ENCODE peak calls at places on chromosome 20, in four cellular contexts. X is cardiac muscle cell, I is HCT116, H is astrocyte. Z is an unnamed sample. For H3K36me3, the result is how much of the 10 kb centered on the place peaks cover.

GRCh38 chr20:49697071-49697470 is 16.6 kb downstream of the B4GALT5 start:
- DNase-seq in H (no peak), X (no peak), I (no peak), Z (no peak)

GRCh38 chr20:50198716-50199115 is 8.1 kb downstream of the CEBPB start:
- DNase-seq in H (no peak), I (no peak), X (no peak), Z (no peak)

GRCh38 chr20:2981646-2982045 is 61.8 kb upstream of the GNRH2 start:
- DNase-seq in H (no peak), I (no peak), X (no peak), Z (no peak)

GRCh38 chr20:48737463-48738093 is 90.2 kb downstream of the PREX1 start:
- DNase-seq in H (no peak), I (no peak), X (no peak), Z (no peak)

GRCh38 chr20:61803903-61804804 is 261.5 kb downstream of the TAF4 start:
- DNase-seq in H (peak), X (no peak), I (no peak), Z (peak)

GRCh38 chr20:45359406-45360148 is 3.4 kb upstream of the SYS1 start:
- DNase-seq in I (no peak), H (peak), X (no peak), Z (no peak)

GRCh38 chr20:61297491-61297890 is 45.4 kb downstream of the CDH4 start:
- DNase-seq in I (no peak), X (no peak), H (no peak), Z (no peak)

GRCh38 chr20:11411765-11412164 is 505.9 kb upstream of the BTBD3 start:
- DNase-seq in H (no peak), I (no peak), X (no peak), Z (no peak)

GRCh38 chr20:50138479-50139393 is 14.8 kb downstream of the PEDS1 start:
- DNase-seq in X (no peak), I (no peak), H (no peak), Z (no peak)

GRCh38 chr20:61042501-61043385 is 209.3 kb upstream of the CDH4 start:
- DNase-seq in I (no peak), X (peak), H (no peak), Z (no peak)

GRCh38 chr20:17872434-17872833 is 96.2 kb downstream of the SNX5 start:
- DNase-seq in H (no peak), I (no peak), X (no peak), Z (no peak)

GRCh38 chr20:25017257-25017803 is 24.8 kb upstream of the APMAP start:
- DNase-seq in X (no peak), H (no peak), I (no peak), Z (no peak)

GRCh38 chr20:11296951-11297350 is 620.7 kb upstream of the BTBD3 start:
- DNase-seq in I (no peak), X (no peak), H (no peak), Z (no peak)

GRCh38 chr20:12610871-12611270 is 397.9 kb upstream of the SPTLC3 start:
- DNase-seq in X (no peak), H (no peak), I (no peak), Z (no peak)

DNA sequence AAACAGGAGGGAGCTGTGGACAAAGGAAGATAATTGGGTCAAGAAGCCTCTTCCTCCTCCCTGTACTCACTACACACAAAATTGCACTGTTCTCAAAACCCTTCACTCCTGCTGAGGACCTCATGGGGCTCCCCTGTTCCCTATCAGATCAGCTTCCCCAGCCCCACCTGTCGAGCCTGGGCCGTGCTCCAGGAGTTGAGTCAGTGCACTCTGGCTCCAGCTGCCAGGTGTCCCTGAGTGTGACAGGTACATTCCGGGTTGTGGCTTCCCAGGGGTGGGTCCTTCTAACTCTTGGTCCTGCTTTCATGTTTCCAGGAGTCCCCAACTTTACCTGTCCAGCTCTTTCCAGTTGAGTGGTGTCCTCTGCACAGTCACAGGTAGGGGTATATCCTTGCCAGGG is 8.4 kb downstream of the RAB5IF start:
- DNase-seq in H (no peak), I (no peak), X (no peak), Z (no peak)
- H3K36me3 ChIP-seq in H (under half), I (under half), X (under half), Z (under half)

GRCh38 chr20:38885357-38885756 is 40.9 kb upstream of the FAM83D start:
- DNase-seq in I (no peak), X (no peak), H (no peak), Z (no peak)
- H3K36me3 ChIP-seq in I (under half), X (under half), H (under half), Z (under half)

GRCh38 chr20:21353236-21353635 is 44.1 kb downstream of the NKX2-4 start:
- DNase-seq in H (peak), I (no peak), X (no peak), Z (no peak)

GRCh38 chr20:21355981-21356380 is 41.3 kb downstream of the NKX2-4 start:
- DNase-seq in H (no peak), X (no peak), I (no peak), Z (no peak)

GRCh38 chr20:21357851-21358250 is 39.5 kb downstream of the NKX2-4 start:
- DNase-seq in I (no peak), X (no peak), H (no peak), Z (no peak)

GRCh38 chr20:21352703-21353102 is 44.6 kb downstream of the NKX2-4 start:
- DNase-seq in H (peak), I (no peak), X (no peak), Z (no peak)
- H3K36me3 ChIP-seq in H (under half), I (under half), X (under half), Z (under half)

GRCh38 chr20:23924751-23925150 is 45.2 kb upstream of the CST5 start:
- DNase-seq in I (no peak), H (no peak), X (no peak), Z (no peak)
- H3K36me3 ChIP-seq in I (under half), H (under half), X (under half), Z (under half)

GRCh38 chr20:5522422-5522821 is 205.7 kb upstream of the PROKR2 start:
- DNase-seq in I (no peak), X (no peak), H (no peak), Z (no peak)
- H3K36me3 ChIP-seq in I (under half), X (under half), H (under half), Z (under half)

GRCh38 chr20:51791626-51792025 is 10.7 kb downstream of the SALL4 start:
- DNase-seq in I (no peak), H (no peak), X (no peak), Z (no peak)
- H3K36me3 ChIP-seq in I (under half), H (under half), X (under half), Z (under half)

GRCh38 chr20:62888406-62888805 is 26.8 kb upstream of the TCFL5 start:
- DNase-seq in H (no peak), I (no peak), X (no peak), Z (no peak)

GRCh38 chr20:62889871-62890270 is 28.2 kb upstream of the TCFL5 start:
- DNase-seq in I (no peak), H (no peak), X (no peak), Z (no peak)

GRCh38 chr20:62887860-62888239 is 26.2 kb upstream of the TCFL5 start:
- DNase-seq in H (no peak), X (no peak), I (no peak), Z (no peak)

GRCh38 chr20:62889411-62889810 is 27.8 kb upstream of the TCFL5 start:
- DNase-seq in H (no peak), I (no peak), X (no peak), Z (no peak)

GRCh38 chr20:62888910-62889309 is 27.3 kb upstream of the TCFL5 start:
- DNase-seq in X (no peak), I (no peak), H (no peak), Z (no peak)
- H3K36me3 ChIP-seq in X (half or more), I (under half), H (under half), Z (under half)

GRCh38 chr20:20630551-20630950 is 81.9 kb downstream of the RALGAPA2 start:
- DNase-seq in H (no peak), X (no peak), I (no peak), Z (no peak)
- H3K36me3 ChIP-seq in H (under half), X (under half), I (under half), Z (under half)

GRCh38 chr20:57040924-57041323 is 225.5 kb downstream of the BMP7 start:
- DNase-seq in X (no peak), H (no peak), I (no peak), Z (no peak)

GRCh38 chr20:57037689-57038088 is 228.8 kb downstream of the BMP7 start:
- DNase-seq in X (no peak), H (no peak), I (no peak), Z (no peak)

GRCh38 chr20:57043091-57043490 is 223.3 kb downstream of the BMP7 start:
- DNase-seq in I (no peak), X (no peak), H (no peak), Z (no peak)

GRCh38 chr20:57038608-57039440 is 227.6 kb downstream of the BMP7 start:
- DNase-seq in X (no peak), I (no peak), H (no peak), Z (no peak)

GRCh38 chr20:57040461-57040860 is 226.0 kb downstream of the BMP7 start:
- DNase-seq in X (no peak), I (no peak), H (no peak), Z (no peak)
- H3K36me3 ChIP-seq in X (under half), I (under half), H (under half), Z (under half)